ENCODE peak calls at places on chromosomes 6 and 20, in seven cellular contexts. Q, A, B, N, F, J and X are unnamed samples.

GRCh38 chr6:72646604-72647485 is 25.0 kb downstream of the KCNQ5 start:
- DNase-seq in Q (no peak), A (peak; percentile 76), B (no peak), N (no peak), F (no peak), J (no peak), X (no peak)

GRCh38 chr6:75213112-75213511 is 7.3 kb upstream of the COL12A1 start:
- DNase-seq in Q (no peak), A (no peak), B (no peak), N (no peak), F (no peak), J (no peak), X (no peak)

GRCh38 chr6:108947114-108947854 is 99.1 kb downstream of the ARMC2 start:
- DNase-seq in Q (peak; percentile 62), A (peak; percentile 87), B (no peak), N (no peak), F (peak; percentile 91), J (peak; percentile 72), X (no peak)

GRCh38 chr6:104321301-104321700 is 538.4 kb downstream of the HACE1 start:
- DNase-seq in Q (no peak), A (no peak), B (no peak), N (no peak), F (no peak), J (no peak), X (no peak)

GRCh38 chr20:51594999-51595532 is 52.5 kb upstream of the NFATC2 start:
- DNase-seq in Q (peak; percentile 92), A (peak; percentile 77), B (peak; percentile 82), N (peak; percentile 92), F (peak; percentile 71), J (peak; percentile 56), X (peak; percentile 96)

GRCh38 chr20:15141880-15142279 is 804.5 kb upstream of the FLRT3 start:
- DNase-seq in Q (no peak), A (no peak), B (no peak), N (no peak), F (no peak), J (no peak), X (no peak)

GRCh38 chr6:166242888-166243287 is 65.3 kb downstream of the PRR18 start:
- DNase-seq in Q (no peak), A (no peak), B (no peak), N (no peak), F (no peak), J (no peak), X (no peak)

GRCh38 chr6:111503194-111503593 is 20.2 kb upstream of the REV3L start:
- DNase-seq in Q (no peak), A (peak; percentile 14), B (no peak), N (no peak), F (no peak), J (peak; percentile 44), X (no peak)

GRCh38 chr6:150534514-150534913 is 65.2 kb upstream of the PLEKHG1 start:
- DNase-seq in Q (no peak), A (no peak), B (no peak), N (no peak), F (no peak), J (no peak), X (no peak)

GRCh38 chr6:74409447-74409846 is 713.4 kb downstream of the CD109 start:
- DNase-seq in Q (peak; percentile 41), A (peak; percentile 81), B (no peak), N (no peak), F (peak; percentile 72), J (no peak), X (no peak)

GRCh38 chr20:54070187-54070987 is at the start of gene BCAS1:
- DNase-seq in Q (no peak), A (no peak), B (no peak), N (no peak), F (no peak), J (no peak), X (no peak)

GRCh38 chr20:48638546-48638945 is 189.3 kb downstream of the PREX1 start:
- DNase-seq in Q (peak; percentile 47), A (peak; percentile 92), B (no peak), N (no peak), F (no peak), J (no peak), X (peak; percentile 88)

GRCh38 chr20:49338061-49338460 is 60.2 kb upstream of the ZNFX1 start:
- DNase-seq in Q (no peak), A (no peak), B (no peak), N (no peak), F (no peak), J (no peak), X (no peak)

GRCh38 chr6:138339024-138339423 is 38.7 kb upstream of the SMIM28 start:
- DNase-seq in Q (no peak), A (no peak), B (no peak), N (no peak), F (no peak), J (no peak), X (no peak)

GRCh38 chr6:159490298-159490937 is 202.6 kb downstream of the SOD2 start:
- DNase-seq in Q (peak; percentile 45), A (no peak), B (no peak), N (no peak), F (no peak), J (no peak), X (no peak)

GRCh38 chr6:157056275-157056674 is 267.0 kb downstream of the TMEM242 start:
- DNase-seq in Q (no peak), A (no peak), B (no peak), N (no peak), F (no peak), J (no peak), X (no peak)